ENCODE peak calls at places on chromosomes 16 and 17, in seven cellular contexts. G is Calu3; Z is AG10803; D is activated CD8-positive, alpha-beta T cell treated with anti-CD3 and anti-CD28 coated beads for 36 hours; J is osteoblast; L is A673; R is tibial nerve. W is an unnamed sample.

GRCh38 chr17:32833076-32833475 is 43.8 kb downstream of the MYO1D start:
- DNase-seq in G (no peak), Z (no peak), D (no peak), J (no peak), L (no peak), R (no peak), W (no peak)

GRCh38 chr17:64202683-64203430 is 60.2 kb downstream of the TEX2 start:
- DNase-seq in G (no peak), Z (peak; percentile 58), D (peak; percentile 39), J (peak; percentile 82), L (no peak), R (no peak), W (no peak)

GRCh38 chr17:81004336-81005015 is 12.8 kb downstream of the CHMP6 start:
- DNase-seq in G (no peak), Z (no peak), D (peak; percentile 78), J (peak; percentile 87), L (no peak), R (no peak), W (no peak)

GRCh38 chr16:4085405-4085970 is 30.8 kb downstream of the ADCY9 start:
- DNase-seq in G (peak; percentile 61), Z (no peak), D (no peak), J (no peak), L (no peak), R (no peak), W (no peak)

GRCh38 chr17:46777943-46778915 is 40.3 kb downstream of the WNT3 start:
- DNase-seq in G (no peak), Z (no peak), D (no peak), J (no peak), L (peak; percentile 29), R (no peak), W (no peak)

GRCh38 chr17:41464682-41465081 is 2.5 kb downstream of the KRT32 start:
- DNase-seq in G (peak; percentile 74), Z (peak; percentile 96), D (no peak), J (peak; percentile 94), L (peak; percentile 63), R (peak; percentile 80), W (no peak)

GRCh38 chr16:375927-376816 is 5.6 kb downstream of the PGAP6 start:
- DNase-seq in G (no peak), Z (no peak), D (no peak), J (no peak), L (no peak), R (no peak), W (no peak)

GRCh38 chr16:67459066-67459857 is 21.7 kb downstream of the ATP6V0D1 start:
- DNase-seq in G (no peak), Z (no peak), D (no peak), J (peak; percentile 86), L (no peak), R (no peak), W (no peak)

GRCh38 chr16:35409503-35409902 is 1950.1 kb downstream of the TP53TG3F start:
- DNase-seq in G (no peak), Z (no peak), D (no peak), J (no peak), L (no peak), R (no peak), W (no peak)

GRCh38 chr17:71760062-71760720 is 360.6 kb upstream of the SOX9 start:
- DNase-seq in G (no peak), Z (peak; percentile 33), D (no peak), J (no peak), L (no peak), R (no peak), W (no peak)

GRCh38 chr17:71762526-71762925 is 358.3 kb upstream of the SOX9 start:
- DNase-seq in G (no peak), Z (no peak), D (no peak), J (no peak), L (no peak), R (no peak), W (no peak)

GRCh38 chr17:71759422-71760060 is 361.3 kb upstream of the SOX9 start:
- DNase-seq in G (no peak), Z (no peak), D (no peak), J (no peak), L (no peak), R (no peak), W (no peak)

GRCh38 chr17:71765437-71765836 is 355.4 kb upstream of the SOX9 start:
- DNase-seq in G (no peak), Z (no peak), D (no peak), J (peak; percentile 32), L (peak; percentile 12), R (no peak), W (no peak)

DNA sequence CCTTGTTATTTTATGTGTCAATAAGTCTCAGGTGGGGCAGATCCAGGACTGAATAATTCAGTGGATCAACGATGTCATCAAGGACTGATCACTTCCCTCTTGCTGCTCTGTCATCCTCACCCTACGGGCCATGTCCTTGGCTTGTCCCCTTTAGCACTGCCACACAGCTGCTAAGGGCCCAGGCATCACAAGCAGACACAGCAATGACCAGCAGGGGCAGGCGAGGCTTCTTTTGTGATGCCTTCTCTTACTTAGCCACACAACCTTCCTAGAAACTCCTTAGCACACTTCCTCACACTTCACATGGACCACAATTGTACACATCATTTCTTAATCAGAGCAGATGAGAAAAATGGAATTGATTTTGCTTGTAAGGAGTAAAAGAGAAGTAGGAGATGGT is 356.3 kb upstream of the SOX9 start:
- DNase-seq in G (peak; percentile 43), Z (no peak), D (peak; percentile 5), J (peak; percentile 21), L (peak; percentile 19), R (no peak), W (no peak)
- TF ChIP-seq CTCF in G (peak; percentile 52), Z (peak; percentile 33), D (no peak), J (peak; percentile 49), L (peak; percentile 44), R (peak; percentile 17), W (no peak)

GRCh38 chr17:19262650-19263620 is 25.8 kb downstream of the EPN2 start:
- DNase-seq in G (no peak), Z (peak; percentile 54), D (no peak), J (peak; percentile 52), L (peak; percentile 53), R (no peak), W (no peak)

GRCh38 chr17:19264277-19264676 is 27.1 kb downstream of the EPN2 start:
- DNase-seq in G (no peak), Z (no peak), D (no peak), J (peak; percentile 36), L (no peak), R (no peak), W (no peak)

GRCh38 chr17:19258371-19258770 is 21.2 kb downstream of the EPN2 start:
- DNase-seq in G (no peak), Z (no peak), D (no peak), J (peak; percentile 21), L (no peak), R (no peak), W (no peak)

GRCh38 chr17:19263621-19264010 is 26.4 kb downstream of the EPN2 start:
- DNase-seq in G (no peak), Z (peak; percentile 72), D (no peak), J (peak; percentile 80), L (no peak), R (no peak), W (no peak)

GRCh38 chr17:19260958-19261357 is 23.8 kb downstream of the EPN2 start:
- DNase-seq in G (no peak), Z (no peak), D (no peak), J (no peak), L (peak; percentile 65), R (no peak), W (no peak)
- TF ChIP-seq CTCF in G (no peak), Z (no peak), D (no peak), J (peak; percentile 15), L (peak; percentile 39), R (no peak), W (no peak)

GRCh38 chr17:29933379-29933778 is 3.4 kb upstream of the SSH2 start:
- DNase-seq in G (peak; percentile 28), Z (peak; percentile 34), D (no peak), J (no peak), L (peak; percentile 51), R (no peak), W (no peak)
- TF ChIP-seq CTCF in G (peak; percentile 19), Z (peak; percentile 53), D (no peak), J (peak; percentile 48), L (peak; percentile 55), R (no peak), W (no peak)

DNA sequence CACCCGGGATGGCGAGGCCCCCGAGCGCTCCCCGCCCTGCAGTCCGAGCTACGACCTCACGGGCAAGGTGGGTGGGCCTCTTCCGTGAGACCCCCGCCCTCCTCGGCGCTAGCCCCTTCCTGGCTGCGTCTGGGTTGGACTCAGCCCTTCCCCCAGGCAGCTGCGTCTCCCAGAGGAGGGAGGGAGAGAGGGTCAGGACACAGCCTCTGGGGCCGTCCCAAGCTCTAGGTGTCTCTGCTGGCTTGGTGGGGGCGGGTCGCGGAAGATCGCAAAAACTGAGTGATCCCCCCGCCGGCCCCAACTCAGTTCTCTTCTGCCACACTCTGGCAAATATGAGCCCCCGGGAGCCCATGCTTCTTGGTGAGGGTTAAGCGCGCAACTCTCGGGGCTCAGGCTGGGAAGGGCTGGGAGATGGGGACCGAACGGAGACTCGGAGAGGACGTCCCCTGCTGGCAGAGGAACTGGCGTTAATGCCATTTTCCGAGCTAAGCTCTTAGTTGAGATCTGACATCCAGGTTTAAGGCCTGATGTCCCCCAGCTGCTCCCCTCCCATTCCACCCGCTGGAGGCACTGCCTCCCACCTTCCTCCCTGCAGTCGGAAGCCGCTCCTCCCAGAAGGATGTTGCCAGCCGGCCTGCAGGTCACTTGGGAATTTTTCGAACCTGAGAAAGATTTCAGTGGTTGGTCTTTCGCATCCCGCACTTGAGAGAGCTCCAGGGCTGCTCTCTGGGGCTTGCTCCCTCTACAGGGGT is 419 bp downstream of the RAB37 start:
- DNase-seq in G (peak; percentile 38), Z (no peak), D (peak; percentile 68), J (peak; percentile 86), L (peak; percentile 61), R (no peak), W (peak; percentile 45)
- TF ChIP-seq CTCF in G (peak; percentile 33), Z (peak; percentile 33), D (peak; percentile 60), J (peak; percentile 29), L (peak; percentile 56), R (peak; percentile 9), W (no peak)